ENCODE peak calls at places on chromosomes 4 and X, in four cellular contexts. N, R, S and D are unnamed samples.

GRCh38 chr4:154677300-154677699 is 64.8 kb upstream of the FGG start:
- DNase-seq in R (no peak), S (no peak), N (no peak), D (no peak)

GRCh38 chrX:132433551-132433950 is 55.3 kb downstream of the MBNL3 start:
- DNase-seq in N (no peak), R (no peak), S (no peak), D (no peak)

GRCh38 chr4:67581208-67581857 is 22.8 kb downstream of the STAP1 start:
- DNase-seq in N (no peak), S (no peak), R (no peak), D (no peak)

GRCh38 chr4:110139815-110140214 is 58.6 kb downstream of the ELOVL6 start:
- DNase-seq in S (no peak), R (no peak), N (no peak), D (no peak)

GRCh38 chr4:117466388-117466787 is 381.0 kb upstream of the TRAM1L1 start:
- DNase-seq in R (no peak), S (no peak), N (no peak), D (no peak)

GRCh38 chr4:78667337-78667736 is 108.8 kb upstream of the BMP2K start:
- DNase-seq in N (no peak), S (no peak), R (no peak), D (no peak)

GRCh38 chr4:42152507-42153504 is at the start of gene BEND4:
- DNase-seq in S (no peak), N (no peak), R (no peak), D (no peak)

GRCh38 chr4:336099-336892 is 1.3 kb upstream of the ZNF141 start:
- DNase-seq in S (peak; percentile 21), R (no peak), N (peak; percentile 63), D (no peak)

GRCh38 chrX:1165535-1166196 is 46.8 kb downstream of the CRLF2 start:
- DNase-seq in R (no peak), S (no peak), N (no peak), D (no peak)

GRCh38 chr4:138724530-138724929 is 291.1 kb upstream of the NOCT start:
- DNase-seq in R (no peak), N (peak; percentile 18), S (no peak), D (no peak)

GRCh38 chrX:18899796-18900380 is 84.0 kb downstream of the PHKA2 start:
- DNase-seq in S (no peak), R (no peak), N (peak; percentile 52), D (no peak)

GRCh38 chr4:110503588-110504435 is 27.9 kb downstream of the ENPEP start:
- DNase-seq in R (peak; percentile 64), N (no peak), S (no peak), D (no peak)

GRCh38 chrX:119118780-119119395 is 8.7 kb downstream of the KIAA1210 start:
- DNase-seq in S (peak; percentile 44), R (peak; percentile 25), N (peak; percentile 67), D (peak; percentile 36)